ENCODE peak calls at places on chromosomes 1 and 21, in five cellular contexts. P is K562, X is SK-N-SH, T is H1, R is GM12878. M is an unnamed sample.
A peak's percentile ranks its signal among the peaks of the same experiment; 100 is the strongest.

GRCh38 chr1:221437924-221438323 is 304.0 kb downstream of the DUSP10 start:
- DNase-seq in T (no peak), P (no peak), X (no peak), R (no peak), M (no peak)

GRCh38 chr1:39542924-39543323 is 33.7 kb downstream of the PABPC4 start:
- DNase-seq in P (no peak), R (no peak), T (no peak), X (no peak), M (no peak)

GRCh38 chr1:199691540-199691939 is 336.0 kb upstream of the NR5A2 start:
- DNase-seq in X (no peak), R (no peak), P (no peak), T (no peak), M (peak; percentile 8)

GRCh38 chr21:38263493-38263892 is 6.7 kb downstream of the KCNJ15 start:
- DNase-seq in R (no peak), T (no peak), P (no peak), X (no peak), M (no peak)

GRCh38 chr1:191022856-191023255 is 545.2 kb upstream of the BRINP3 start:
- DNase-seq in T (no peak), P (no peak), X (no peak), R (no peak), M (no peak)

GRCh38 chr1:203898458-203899244 is 37.3 kb downstream of the SNRPE start:
- DNase-seq in T (no peak), R (no peak), P (no peak), X (no peak), M (no peak)

GRCh38 chr1:53359225-53359933 is 31.5 kb upstream of the LRP8 start:
- DNase-seq in X (no peak), R (no peak), P (no peak), T (peak; percentile 24), M (no peak)

GRCh38 chr1:156893048-156893953 is at the start of gene PEAR1:
- DNase-seq in R (no peak), P (no peak), X (no peak), T (peak; percentile 78), M (no peak)

GRCh38 chr1:15352122-15352957 is 57.3 kb upstream of the EFHD2 start:
- DNase-seq in T (no peak), R (no peak), X (no peak), P (peak; percentile 43), M (no peak)

GRCh38 chr1:225928186-225929175 is 4.4 kb upstream of the PYCR2 start:
- DNase-seq in R (no peak), P (peak; percentile 98), X (no peak), T (no peak), M (peak; percentile 24)

GRCh38 chr21:31335957-31336738 is 7.9 kb downstream of the TIAM1 start:
- DNase-seq in P (no peak), X (no peak), T (no peak), R (no peak), M (no peak)

GRCh38 chr1:44422161-44422560 is 17.1 kb downstream of the RNF220 start:
- DNase-seq in P (no peak), X (no peak), T (no peak), R (no peak), M (no peak)

GRCh38 chr1:146039844-146040194 is 18.3 kb upstream of the HJV start:
- DNase-seq in X (no peak), R (no peak), P (peak; percentile 25), T (no peak), M (no peak)

GRCh38 chr1:220294754-220295419 is 22.6 kb upstream of the RAB3GAP2 start:
- DNase-seq in X (no peak), R (no peak), T (no peak), P (no peak), M (no peak)

GRCh38 chr1:79042117-79042516 is 35.6 kb upstream of the ADGRL4 start:
- DNase-seq in X (no peak), P (no peak), T (no peak), R (peak; percentile 44), M (no peak)

GRCh38 chr1:84724128-84724860 is 34.0 kb upstream of the SSX2IP start:
- DNase-seq in X (no peak), R (no peak), P (peak; percentile 85), T (peak; percentile 89), M (no peak)

GRCh38 chr1:220682901-220683576 is 7.1 kb upstream of the C1orf115 start:
- DNase-seq in X (no peak), P (no peak), T (no peak), R (no peak), M (no peak)

GRCh38 chr1:63276625-63277024 is 45.7 kb upstream of the FOXD3 start:
- DNase-seq in R (no peak), X (no peak), P (no peak), T (no peak), M (no peak)

GRCh38 chr21:20040768-20041167 is 957.4 kb upstream of the NCAM2 start:
- DNase-seq in T (no peak), X (no peak), R (no peak), P (peak; percentile 15), M (no peak)

GRCh38 chr1:161333166-161333565 is 19.0 kb downstream of the SDHC start:
- DNase-seq in X (no peak), T (no peak), P (no peak), R (no peak), M (no peak)

GRCh38 chr1:177568702-177569101 is 397.9 kb downstream of the BRINP2 start:
- DNase-seq in R (no peak), P (no peak), X (no peak), T (no peak), M (no peak)

GRCh38 chr1:54273092-54273836 is 73.3 kb downstream of the MRPL37 start:
- DNase-seq in P (peak; percentile 88), T (peak; percentile 65), X (peak; percentile 80), R (peak; percentile 19), M (no peak)

GRCh38 chr1:229342902-229343587 is at the start of gene CCSAP:
- DNase-seq in P (peak; percentile 78), R (no peak), T (no peak), X (no peak), M (no peak)

GRCh38 chr1:204760350-204761134 is 75.0 kb upstream of the LRRN2 start:
- DNase-seq in X (no peak), T (no peak), P (no peak), R (no peak), M (no peak)

DNA sequence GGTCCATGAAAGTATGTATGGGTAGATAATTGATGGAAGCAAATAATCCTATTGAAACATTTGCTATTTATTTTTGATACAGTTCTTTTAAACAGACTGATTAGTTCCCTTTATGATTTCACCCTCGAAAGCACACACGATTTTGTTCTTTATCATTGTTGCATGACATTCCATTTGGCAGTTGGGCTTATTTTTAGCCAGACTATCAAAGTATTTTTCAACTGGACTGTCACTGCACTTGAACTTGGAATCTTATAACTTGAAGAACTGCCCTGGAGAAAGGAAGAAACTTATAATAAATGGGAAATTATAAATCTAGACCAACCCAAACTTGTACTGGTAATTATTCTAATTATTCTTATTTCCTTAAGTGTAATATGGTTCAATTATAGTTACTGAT is at the start of gene TNNI3K:
- DNase-seq in P (no peak), T (no peak), R (no peak), X (no peak), M (no peak)
- TF ChIP-seq GABPA in P (no peak), T (no peak), R (no peak), X (no peak), M (no peak)

GRCh38 chr1:3121401-3122215 is 52.6 kb downstream of the PRDM16 start:
- DNase-seq in X (no peak), P (no peak), R (no peak), T (no peak), M (no peak)
- TF ChIP-seq POLR2AphosphoS5 in X (no peak), P (no peak), R (no peak), T (no peak), M (no peak)

DNA sequence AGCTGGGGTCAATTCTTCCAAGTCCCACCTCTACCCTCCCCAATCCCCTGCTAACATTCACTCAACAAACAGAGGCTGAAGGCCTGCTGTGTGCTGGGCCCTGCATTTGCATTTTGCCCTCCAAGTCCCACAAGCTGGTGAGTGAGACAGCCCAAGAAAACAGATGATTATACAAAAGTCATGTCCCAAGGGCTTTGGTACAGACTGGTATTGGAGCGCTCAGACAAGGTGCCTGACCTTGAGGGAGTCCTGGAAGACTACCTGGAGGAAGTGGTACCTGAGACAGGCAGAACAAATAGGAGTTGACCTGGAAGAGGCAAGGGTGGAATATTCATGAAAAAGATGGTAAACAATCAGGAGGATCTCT is 4.2 kb downstream of the LMOD1 start:
- DNase-seq in T (no peak), X (no peak), R (no peak), P (no peak), M (no peak)
- H3K27ac ChIP-seq in T (no peak overlapping the region), X (no peak overlapping the region), R (no peak overlapping the region), P (peak overlapping the region; percentile 91), M (no peak overlapping the region)

DNA sequence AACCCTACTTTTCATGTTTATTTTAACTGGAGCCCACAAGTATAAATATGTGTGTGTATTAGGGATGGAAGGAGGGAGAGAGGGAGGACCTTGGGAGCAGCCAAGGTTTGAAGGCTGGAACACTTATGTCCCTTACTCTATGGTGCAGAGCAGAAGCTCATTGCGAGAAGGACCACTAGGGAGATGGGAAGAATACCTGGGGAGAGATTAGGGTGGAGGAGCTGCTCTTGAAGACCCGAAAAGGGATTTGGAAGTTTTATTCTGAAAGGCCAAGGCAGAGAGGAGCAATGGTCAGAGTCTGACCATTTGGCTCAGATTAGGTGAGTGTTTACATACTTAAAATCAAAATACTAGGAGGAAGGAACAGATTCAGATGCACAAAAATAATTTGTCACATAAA is 8.1 kb downstream of the CD2 start:
- DNase-seq in T (peak; percentile 1), R (no peak), X (no peak), P (no peak), M (no peak)
- TF ChIP-seq GABPA in T (no peak), R (no peak), X (no peak), P (no peak), M (no peak)

DNA sequence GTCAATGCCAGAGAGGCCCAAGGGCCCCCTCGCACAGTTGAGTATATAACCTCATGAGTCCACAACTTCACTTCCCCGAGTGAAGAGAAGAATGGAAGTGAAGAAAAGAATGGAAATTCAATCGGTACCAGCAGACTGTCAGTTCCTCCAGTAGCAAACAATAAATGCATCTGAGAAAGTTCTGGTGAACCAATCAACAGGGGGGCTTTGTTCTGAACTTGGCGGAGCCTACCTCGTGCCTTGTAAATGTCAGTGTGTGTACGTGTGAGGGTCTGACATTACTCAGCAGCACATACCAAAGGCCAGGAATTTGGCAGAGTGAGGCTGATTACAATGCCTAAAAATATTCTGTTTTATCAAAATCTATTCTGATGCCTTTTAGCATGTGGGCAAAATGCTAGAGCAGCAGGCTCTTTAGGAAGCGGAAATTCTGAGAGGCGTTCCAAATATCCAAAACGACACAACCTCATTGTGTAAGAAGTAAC is 238.5 kb downstream of the LTN1 start:
- DNase-seq in R (no peak), X (no peak), T (no peak), P (no peak), M (no peak)
- TF ChIP-seq POLR2AphosphoS5 in R (no peak), X (peak; percentile 55), T (no peak), P (no peak), M (no peak)

GRCh38 chr1:9724706-9725476 is 73.4 kb downstream of the PIK3CD start:
- DNase-seq in P (peak; percentile 89), R (no peak), T (peak; percentile 88), X (peak; percentile 88), M (peak; percentile 68)

GRCh38 chr1:9726406-9726805 is 74.9 kb downstream of the PIK3CD start:
- DNase-seq in T (no peak), X (no peak), R (no peak), P (no peak), M (no peak)

GRCh38 chr1:9729523-9729922 is 78.0 kb downstream of the PIK3CD start:
- DNase-seq in R (no peak), T (no peak), X (no peak), P (no peak), M (no peak)

GRCh38 chr1:9728451-9729295 is 77.1 kb downstream of the PIK3CD start:
- DNase-seq in R (no peak), X (no peak), T (no peak), P (no peak), M (no peak)

GRCh38 chr1:9726905-9727595 is 75.5 kb downstream of the PIK3CD start:
- DNase-seq in T (no peak), X (no peak), P (no peak), R (no peak), M (no peak)
- H3K27ac ChIP-seq in T (no peak overlapping the region), X (no peak overlapping the region), P (no peak overlapping the region), R (no peak overlapping the region), M (no peak overlapping the region)